ENCODE peak calls at places on chromosomes 7 and 10, in seven cellular contexts. O is epithelial cell of proximal tubule; Q is psoas muscle; I is ovary; R is mammary epithelial cell; P is CD8-positive, alpha-beta T cell; H is GM23338. X is an unnamed sample.

GRCh38 chr10:5840314-5841307 is 27.4 kb upstream of the GDI2 start:
- DNase-seq in O (no peak), Q (peak; percentile 49), I (peak; percentile 46), R (no peak), P (no peak), H (no peak), X (peak; percentile 48)

GRCh38 chr7:111833461-111833860 is 271.2 kb upstream of the IMMP2L start:
- DNase-seq in O (no peak), Q (no peak), I (no peak), R (peak; percentile 19), P (no peak), H (no peak), X (no peak)

GRCh38 chr10:48497965-48498770 is 106.7 kb downstream of the ARHGAP22 start:
- DNase-seq in O (no peak), Q (no peak), I (peak; percentile 36), R (no peak), P (no peak), H (no peak), X (no peak)

GRCh38 chr7:24884401-24884800 is 95.6 kb downstream of the OSBPL3 start:
- DNase-seq in O (no peak), Q (no peak), I (no peak), R (no peak), P (no peak), H (no peak), X (no peak)

GRCh38 chr10:77004917-77005564 is 632.6 kb downstream of the KCNMA1 start:
- DNase-seq in O (no peak), Q (no peak), I (no peak), R (peak; percentile 41), P (no peak), H (peak; percentile 89), X (peak; percentile 52)

GRCh38 chr10:86580549-86580886 is 58.9 kb upstream of the WAPL start:
- DNase-seq in O (no peak), Q (no peak), I (no peak), R (no peak), P (no peak), H (no peak), X (no peak)

GRCh38 chr7:50146692-50147091 is 53.6 kb upstream of the ZPBP start:
- DNase-seq in O (no peak), Q (no peak), I (no peak), R (no peak), P (no peak), H (no peak), X (no peak)

GRCh38 chr7:157527235-157527634 is 190.4 kb downstream of the DNAJB6 start:
- DNase-seq in O (no peak), Q (no peak), I (peak; percentile 6), R (no peak), P (no peak), H (no peak), X (no peak)

GRCh38 chr10:13637894-13638293 is 51.1 kb downstream of the PRPF18 start:
- DNase-seq in O (no peak), Q (no peak), I (no peak), R (no peak), P (no peak), H (no peak), X (no peak)

GRCh38 chr7:4683043-4683883 is 1.2 kb downstream of the FOXK1 start:
- DNase-seq in O (no peak), Q (no peak), I (peak; percentile 67), R (peak; percentile 52), P (peak; percentile 9), H (no peak), X (no peak)

GRCh38 chr10:37754538-37755323 is 102.7 kb downstream of the ZNF248 start:
- DNase-seq in O (no peak), Q (no peak), I (no peak), R (peak; percentile 17), P (no peak), H (no peak), X (no peak)

GRCh38 chr10:37758074-37758473 is 99.3 kb downstream of the ZNF248 start:
- DNase-seq in O (no peak), Q (no peak), I (no peak), R (no peak), P (no peak), H (no peak), X (no peak)

GRCh38 chr10:37748170-37748569 is 109.2 kb downstream of the ZNF248 start:
- DNase-seq in O (no peak), Q (no peak), I (no peak), R (no peak), P (no peak), H (no peak), X (no peak)

GRCh38 chr10:37747081-37747480 is 110.3 kb downstream of the ZNF248 start:
- DNase-seq in O (no peak), Q (no peak), I (no peak), R (no peak), P (no peak), H (no peak), X (no peak)

DNA sequence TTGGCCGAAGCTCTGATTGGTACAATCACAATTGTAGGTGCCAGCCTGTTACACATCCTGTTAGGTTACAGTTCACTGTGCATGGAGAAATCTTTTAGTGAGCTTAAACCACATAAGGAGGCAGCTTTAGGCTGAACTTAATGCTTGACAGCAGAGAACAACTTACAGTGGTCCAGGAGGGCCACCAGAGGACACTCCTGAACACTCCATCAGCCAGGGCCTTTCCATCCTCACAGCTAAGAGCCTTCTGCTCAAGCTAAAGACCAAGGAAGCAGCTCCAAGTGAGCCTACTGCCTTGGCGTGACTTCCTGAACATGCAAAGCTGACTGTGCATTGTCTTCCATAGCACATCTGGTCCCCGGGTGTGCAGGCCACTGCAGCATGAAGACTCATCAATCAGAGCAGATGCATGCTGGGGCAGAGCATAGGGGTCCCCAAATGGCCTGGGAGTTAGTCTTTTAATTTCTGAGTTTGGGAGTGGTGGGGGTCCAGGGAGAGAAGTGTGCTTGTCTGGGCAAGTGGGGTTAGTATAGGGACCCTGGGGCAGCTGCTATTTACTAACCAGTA is 105.0 kb downstream of the ZNF248 start:
- DNase-seq in O (no peak), Q (no peak), I (no peak), R (no peak), P (no peak), H (no peak), X (no peak)
- TF ChIP-seq CTCF in O (no peak), Q (no peak), I (no peak), R (no peak), P (no peak), H (no peak), X (no peak)

GRCh38 chr7:73626814-73627213 is 2.5 kb upstream of the MLXIPL start:
- DNase-seq in O (no peak), Q (no peak), I (no peak), R (peak; percentile 66), P (no peak), H (peak; percentile 53), X (no peak)
- TF ChIP-seq CTCF in O (no peak), Q (no peak), I (no peak), R (peak; percentile 44), P (no peak), H (peak; percentile 43), X (no peak)

GRCh38 chr10:122075171-122075570 is 86.2 kb downstream of the TACC2 start:
- DNase-seq in O (no peak), Q (no peak), I (no peak), R (no peak), P (no peak), H (no peak), X (no peak)

GRCh38 chr10:122078326-122078725 is 89.4 kb downstream of the TACC2 start:
- DNase-seq in O (no peak), Q (no peak), I (no peak), R (no peak), P (no peak), H (no peak), X (no peak)

GRCh38 chr10:122073508-122073907 is 84.5 kb downstream of the TACC2 start:
- DNase-seq in O (no peak), Q (no peak), I (no peak), R (no peak), P (no peak), H (no peak), X (no peak)

GRCh38 chr10:122078965-122079401 is 90.0 kb downstream of the TACC2 start:
- DNase-seq in O (no peak), Q (no peak), I (no peak), R (no peak), P (no peak), H (no peak), X (no peak)

GRCh38 chr10:122077311-122077875 is 88.4 kb downstream of the TACC2 start:
- DNase-seq in O (no peak), Q (no peak), I (no peak), R (no peak), P (no peak), H (no peak), X (no peak)
- TF ChIP-seq CTCF in O (no peak), Q (no peak), I (no peak), R (no peak), P (no peak), H (no peak), X (no peak)

DNA sequence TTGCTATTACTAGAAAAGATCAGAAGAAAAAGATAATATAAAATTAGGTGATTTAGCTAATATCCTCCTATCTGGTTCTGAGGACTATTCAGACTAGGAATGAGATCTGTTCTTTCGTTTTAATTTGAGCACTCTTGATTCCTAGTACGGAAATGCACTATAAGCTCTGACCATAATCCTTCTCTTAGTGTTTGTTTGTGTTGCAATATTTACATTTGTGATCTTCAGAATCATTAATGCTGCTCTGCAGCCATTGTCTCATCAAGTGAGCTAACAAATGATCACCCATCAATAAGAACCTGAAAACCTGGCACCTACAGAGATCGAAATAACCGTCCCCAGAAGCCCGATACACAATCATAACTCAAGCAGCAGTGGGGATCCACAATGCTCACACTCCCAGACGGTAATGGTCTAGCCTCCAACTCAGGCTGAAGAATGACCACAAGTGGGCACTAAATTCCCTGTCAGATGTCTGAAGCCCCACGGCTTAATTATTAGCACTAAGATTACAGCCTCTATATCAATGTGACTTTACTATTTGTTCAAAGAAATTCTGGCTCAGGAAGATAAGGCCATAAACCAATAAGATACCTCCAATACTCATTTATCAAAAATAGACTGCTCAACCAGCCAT is 156.0 kb upstream of the NFE2L3 start:
- DNase-seq in O (no peak), Q (no peak), I (no peak), R (no peak), P (no peak), H (peak; percentile 24), X (no peak)
- TF ChIP-seq CTCF in O (peak; percentile 72), Q (no peak), I (no peak), R (peak; percentile 7), P (no peak), H (peak; percentile 48), X (no peak)

GRCh38 chr10:118342638-118343020 is 505 bp upstream of the FAM204A start:
- DNase-seq in O (no peak), Q (no peak), I (no peak), R (no peak), P (no peak), H (peak; percentile 36), X (no peak)
- TF ChIP-seq CTCF in O (no peak), Q (no peak), I (no peak), R (peak; percentile 8), P (no peak), H (peak; percentile 45), X (no peak)

GRCh38 chr7:128919881-128920789 is 9.6 kb upstream of the KCP start:
- DNase-seq in O (no peak), Q (no peak), I (no peak), R (no peak), P (no peak), H (peak; percentile 59), X (no peak)
- TF ChIP-seq CTCF in O (peak; percentile 35), Q (no peak), I (no peak), R (no peak), P (no peak), H (peak; percentile 18), X (no peak)

GRCh38 chr7:115676080-115676479 is 354.5 kb downstream of the TFEC start:
- DNase-seq in O (no peak), Q (no peak), I (peak; percentile 46), R (peak; percentile 4), P (no peak), H (peak; percentile 19), X (peak; percentile 3)
- TF ChIP-seq CTCF in O (peak; percentile 51), Q (no peak), I (no peak), R (peak; percentile 33), P (no peak), H (peak; percentile 37), X (peak; percentile 29)